ENCODE peak calls at places on chromosomes 13 and 19, in six cellular contexts. One of them, this sample, is unnamed.
A peak's percentile ranks its signal among the peaks of the same experiment; 100 is the strongest.

GRCh38 chr13:75800545-75800944 is 164.4 kb downstream of the LMO7 start:
- DNase-seq in cardiac muscle cell: peak; percentile 23
- DNase-seq in A549: peak; percentile 33
- DNase-seq in HCT116: peak; percentile 19
- DNase-seq in CD4-positive, alpha-beta T cell: no peak
- DNase-seq in PC-3: no peak
- DNase-seq in this sample: no peak

GRCh38 chr19:3389876-3390361 is 23.5 kb downstream of the NFIC start:
- DNase-seq in HCT116: no peak
- DNase-seq in cardiac muscle cell: peak; percentile 67
- DNase-seq in A549: no peak
- DNase-seq in CD4-positive, alpha-beta T cell: no peak
- DNase-seq in PC-3: no peak
- DNase-seq in this sample: no peak

GRCh38 chr19:30778961-30779690 is 406.9 kb downstream of the ZNF536 start:
- DNase-seq in cardiac muscle cell: no peak
- DNase-seq in HCT116: no peak
- DNase-seq in CD4-positive, alpha-beta T cell: no peak
- DNase-seq in A549: no peak
- DNase-seq in PC-3: no peak
- DNase-seq in this sample: no peak

GRCh38 chr13:60121288-60121687 is 42.4 kb downstream of the DIAPH3 start:
- DNase-seq in HCT116: no peak
- DNase-seq in CD4-positive, alpha-beta T cell: no peak
- DNase-seq in A549: no peak
- DNase-seq in PC-3: no peak
- DNase-seq in cardiac muscle cell: no peak
- DNase-seq in this sample: no peak

GRCh38 chr13:24617394-24618218 is 62.6 kb upstream of the ATP12A start:
- DNase-seq in PC-3: no peak
- DNase-seq in CD4-positive, alpha-beta T cell: no peak
- DNase-seq in A549: no peak
- DNase-seq in HCT116: no peak
- DNase-seq in cardiac muscle cell: no peak
- DNase-seq in this sample: no peak

GRCh38 chr19:13024958-13025653 is 29.8 kb downstream of the NFIX start:
- DNase-seq in A549: no peak
- DNase-seq in HCT116: no peak
- DNase-seq in PC-3: peak; percentile 66
- DNase-seq in CD4-positive, alpha-beta T cell: no peak
- DNase-seq in cardiac muscle cell: no peak
- DNase-seq in this sample: no peak

GRCh38 chr13:113469582-113469981 is 16.3 kb upstream of the ADPRHL1 start:
- DNase-seq in HCT116: no peak
- DNase-seq in CD4-positive, alpha-beta T cell: no peak
- DNase-seq in cardiac muscle cell: no peak
- DNase-seq in A549: no peak
- DNase-seq in PC-3: no peak
- DNase-seq in this sample: no peak

GRCh38 chr19:48090281-48090802 is 20.3 kb downstream of the PLA2G4C start:
- DNase-seq in HCT116: no peak
- DNase-seq in CD4-positive, alpha-beta T cell: no peak
- DNase-seq in cardiac muscle cell: no peak
- DNase-seq in A549: no peak
- DNase-seq in PC-3: no peak
- DNase-seq in this sample: no peak

GRCh38 chr19:19686580-19686979 is 17.9 kb downstream of the ZNF101 start:
- DNase-seq in CD4-positive, alpha-beta T cell: no peak
- DNase-seq in PC-3: no peak
- DNase-seq in HCT116: no peak
- DNase-seq in cardiac muscle cell: no peak
- DNase-seq in A549: no peak
- DNase-seq in this sample: no peak

GRCh38 chr19:33159149-33159548 is 27.2 kb downstream of the WDR88 start:
- DNase-seq in PC-3: no peak
- DNase-seq in cardiac muscle cell: no peak
- DNase-seq in HCT116: no peak
- DNase-seq in A549: no peak
- DNase-seq in CD4-positive, alpha-beta T cell: no peak
- DNase-seq in this sample: no peak

GRCh38 chr13:112911285-112911701 is 57.7 kb upstream of the MCF2L start:
- DNase-seq in PC-3: no peak
- DNase-seq in CD4-positive, alpha-beta T cell: no peak
- DNase-seq in HCT116: no peak
- DNase-seq in cardiac muscle cell: no peak
- DNase-seq in A549: no peak
- DNase-seq in this sample: no peak

GRCh38 chr19:17075860-17076538 is 422 bp downstream of the MYO9B start:
- DNase-seq in cardiac muscle cell: peak; percentile 36
- DNase-seq in PC-3: peak; percentile 18
- DNase-seq in A549: no peak
- DNase-seq in CD4-positive, alpha-beta T cell: peak; percentile 26
- DNase-seq in HCT116: no peak
- DNase-seq in this sample: no peak

GRCh38 chr19:3146677-3147100 is 10.9 kb downstream of the GNA15 start:
- DNase-seq in HCT116: no peak
- DNase-seq in cardiac muscle cell: no peak
- DNase-seq in A549: no peak
- DNase-seq in PC-3: peak; percentile 20
- DNase-seq in CD4-positive, alpha-beta T cell: peak; percentile 68
- DNase-seq in this sample: no peak

GRCh38 chr19:49499030-49499670 is 2.9 kb downstream of the RPS11 start:
- DNase-seq in A549: no peak
- DNase-seq in HCT116: no peak
- DNase-seq in cardiac muscle cell: no peak
- DNase-seq in PC-3: no peak
- DNase-seq in CD4-positive, alpha-beta T cell: no peak
- DNase-seq in this sample: no peak

GRCh38 chr19:13864513-13865242 is 12.3 kb upstream of the NANOS3 start:
- DNase-seq in HCT116: no peak
- DNase-seq in A549: no peak
- DNase-seq in CD4-positive, alpha-beta T cell: no peak
- DNase-seq in cardiac muscle cell: peak; percentile 36
- DNase-seq in PC-3: no peak
- DNase-seq in this sample: no peak

GRCh38 chr13:109974354-109974753 is 188.0 kb upstream of the IRS2 start:
- DNase-seq in cardiac muscle cell: no peak
- DNase-seq in CD4-positive, alpha-beta T cell: no peak
- DNase-seq in A549: no peak
- DNase-seq in HCT116: no peak
- DNase-seq in PC-3: no peak
- DNase-seq in this sample: no peak

GRCh38 chr13:77918391-77919261 is at the start of gene EDNRB:
- DNase-seq in cardiac muscle cell: peak; percentile 59
- DNase-seq in PC-3: no peak
- DNase-seq in CD4-positive, alpha-beta T cell: no peak
- DNase-seq in HCT116: no peak
- DNase-seq in A549: no peak
- DNase-seq in this sample: peak; percentile 22

GRCh38 chr13:113545455-113545930 is 39.1 kb upstream of the TFDP1 start:
- DNase-seq in CD4-positive, alpha-beta T cell: no peak
- DNase-seq in A549: no peak
- DNase-seq in HCT116: no peak
- DNase-seq in cardiac muscle cell: no peak
- DNase-seq in PC-3: no peak
- DNase-seq in this sample: peak; percentile 42

GRCh38 chr13:109385161-109385560 is 401.2 kb downstream of the IRS2 start:
- DNase-seq in CD4-positive, alpha-beta T cell: no peak
- DNase-seq in A549: no peak
- DNase-seq in cardiac muscle cell: no peak
- DNase-seq in HCT116: no peak
- DNase-seq in PC-3: no peak
- DNase-seq in this sample: no peak

GRCh38 chr19:1172353-1173159 is 1.5 kb downstream of the SBNO2 start:
- DNase-seq in PC-3: peak; percentile 58
- DNase-seq in HCT116: no peak
- DNase-seq in CD4-positive, alpha-beta T cell: no peak
- DNase-seq in cardiac muscle cell: no peak
- DNase-seq in A549: peak; percentile 54
- DNase-seq in this sample: peak; percentile 35

GRCh38 chr13:40252241-40252640 is 414.2 kb downstream of the FOXO1 start:
- DNase-seq in A549: no peak
- DNase-seq in HCT116: no peak
- DNase-seq in CD4-positive, alpha-beta T cell: no peak
- DNase-seq in cardiac muscle cell: no peak
- DNase-seq in PC-3: no peak
- DNase-seq in this sample: no peak
- H3K27ac ChIP-seq in A549: no peak overlapping the region
- H3K27ac ChIP-seq in HCT116: no peak overlapping the region
- H3K27ac ChIP-seq in CD4-positive, alpha-beta T cell: no peak overlapping the region
- H3K27ac ChIP-seq in cardiac muscle cell: no peak overlapping the region
- H3K27ac ChIP-seq in PC-3: no peak overlapping the region
- H3K27ac ChIP-seq in this sample: no peak overlapping the region

DNA sequence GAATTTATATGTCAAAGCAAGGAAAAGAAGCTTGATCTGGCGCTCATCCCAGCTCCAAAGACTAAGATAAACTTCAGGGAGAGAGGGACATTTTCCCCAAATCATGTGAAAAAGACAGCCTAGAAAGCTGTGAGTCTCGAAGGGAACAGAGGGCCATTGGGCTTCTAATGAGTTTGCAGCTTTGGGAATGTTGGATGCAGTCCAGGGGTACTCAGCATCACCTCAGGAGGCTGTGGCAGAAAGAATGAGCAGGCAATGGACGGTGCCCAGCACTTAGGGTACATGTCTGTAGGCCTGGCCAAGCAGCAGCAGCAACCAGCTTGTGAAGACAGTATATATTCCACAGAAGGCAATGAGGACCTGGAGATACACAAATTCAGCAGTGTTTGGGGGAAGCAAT is 25.7 kb upstream of the WASF3 start:
- DNase-seq in HCT116: no peak
- DNase-seq in A549: no peak
- DNase-seq in PC-3: no peak
- DNase-seq in CD4-positive, alpha-beta T cell: no peak
- DNase-seq in cardiac muscle cell: no peak
- DNase-seq in this sample: no peak
- TF ChIP-seq CTCF in HCT116: no peak
- TF ChIP-seq CTCF in A549: no peak
- TF ChIP-seq CTCF in PC-3: no peak
- TF ChIP-seq CTCF in CD4-positive, alpha-beta T cell: no peak
- TF ChIP-seq CTCF in cardiac muscle cell: no peak
- TF ChIP-seq CTCF in this sample: no peak

GRCh38 chr19:5949792-5950305 is 28.1 kb downstream of the RANBP3 start:
- DNase-seq in cardiac muscle cell: no peak
- DNase-seq in A549: no peak
- DNase-seq in PC-3: no peak
- DNase-seq in CD4-positive, alpha-beta T cell: peak; percentile 34
- DNase-seq in HCT116: no peak
- DNase-seq in this sample: no peak
- H3K27ac ChIP-seq in cardiac muscle cell: no peak overlapping the region
- H3K27ac ChIP-seq in A549: no peak overlapping the region
- H3K27ac ChIP-seq in PC-3: no peak overlapping the region
- H3K27ac ChIP-seq in CD4-positive, alpha-beta T cell: peak overlapping the region; percentile 76
- H3K27ac ChIP-seq in HCT116: no peak overlapping the region
- H3K27ac ChIP-seq in this sample: no peak overlapping the region

GRCh38 chr19:5137571-5138124 is 168.7 kb downstream of the KDM4B start:
- DNase-seq in PC-3: no peak
- DNase-seq in A549: no peak
- DNase-seq in CD4-positive, alpha-beta T cell: no peak
- DNase-seq in cardiac muscle cell: peak; percentile 58
- DNase-seq in HCT116: no peak
- DNase-seq in this sample: no peak
- TF ChIP-seq CTCF in PC-3: peak; percentile 63
- TF ChIP-seq CTCF in A549: no peak
- TF ChIP-seq CTCF in CD4-positive, alpha-beta T cell: no peak
- TF ChIP-seq CTCF in cardiac muscle cell: peak; percentile 24
- TF ChIP-seq CTCF in HCT116: peak; percentile 65
- TF ChIP-seq CTCF in this sample: peak; percentile 35

DNA sequence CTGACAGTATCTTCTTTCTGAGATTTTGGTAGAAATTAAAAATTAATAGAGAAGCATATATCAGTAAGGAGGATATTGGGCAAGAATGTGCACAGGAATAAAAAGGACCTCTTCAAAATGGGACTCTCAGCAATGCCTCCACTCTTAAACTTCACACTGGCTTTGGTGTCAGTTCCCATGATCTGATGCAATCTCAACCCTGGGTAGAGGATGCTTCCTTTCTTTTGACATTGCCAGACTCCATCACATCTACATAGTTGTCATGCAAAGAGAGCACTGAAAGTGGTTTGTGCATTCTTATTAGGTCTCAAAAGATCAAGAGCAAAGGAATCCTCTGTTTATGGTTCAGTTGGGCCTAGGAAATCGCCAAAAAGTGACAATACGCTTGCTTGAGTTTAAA is 26.3 kb downstream of the STARD13 start:
- DNase-seq in CD4-positive, alpha-beta T cell: no peak
- DNase-seq in A549: no peak
- DNase-seq in HCT116: no peak
- DNase-seq in PC-3: no peak
- DNase-seq in cardiac muscle cell: no peak
- DNase-seq in this sample: no peak
- H3K27ac ChIP-seq in CD4-positive, alpha-beta T cell: no peak overlapping the region
- H3K27ac ChIP-seq in A549: peak overlapping the region; percentile 24
- H3K27ac ChIP-seq in HCT116: no peak overlapping the region
- H3K27ac ChIP-seq in PC-3: no peak overlapping the region
- H3K27ac ChIP-seq in cardiac muscle cell: no peak overlapping the region
- H3K27ac ChIP-seq in this sample: no peak overlapping the region

GRCh38 chr19:29673451-29674371 is 8.4 kb downstream of the PLEKHF1 start:
- DNase-seq in HCT116: no peak
- DNase-seq in CD4-positive, alpha-beta T cell: no peak
- DNase-seq in A549: no peak
- DNase-seq in cardiac muscle cell: no peak
- DNase-seq in PC-3: no peak
- DNase-seq in this sample: no peak
- TF ChIP-seq CTCF in HCT116: no peak
- TF ChIP-seq CTCF in CD4-positive, alpha-beta T cell: no peak
- TF ChIP-seq CTCF in A549: no peak
- TF ChIP-seq CTCF in cardiac muscle cell: no peak
- TF ChIP-seq CTCF in PC-3: no peak
- TF ChIP-seq CTCF in this sample: no peak

GRCh38 chr19:18289471-18290066 is 8.1 kb upstream of the JUND start:
- DNase-seq in HCT116: no peak
- DNase-seq in A549: no peak
- DNase-seq in PC-3: no peak
- DNase-seq in CD4-positive, alpha-beta T cell: no peak
- DNase-seq in cardiac muscle cell: no peak
- DNase-seq in this sample: no peak
- H3K27ac ChIP-seq in HCT116: peak overlapping the region; percentile 20
- H3K27ac ChIP-seq in A549: peak overlapping the region; percentile 99
- H3K27ac ChIP-seq in PC-3: no peak overlapping the region
- H3K27ac ChIP-seq in CD4-positive, alpha-beta T cell: peak overlapping the region; percentile 96
- H3K27ac ChIP-seq in cardiac muscle cell: peak overlapping the region; percentile 33
- H3K27ac ChIP-seq in this sample: no peak overlapping the region

DNA sequence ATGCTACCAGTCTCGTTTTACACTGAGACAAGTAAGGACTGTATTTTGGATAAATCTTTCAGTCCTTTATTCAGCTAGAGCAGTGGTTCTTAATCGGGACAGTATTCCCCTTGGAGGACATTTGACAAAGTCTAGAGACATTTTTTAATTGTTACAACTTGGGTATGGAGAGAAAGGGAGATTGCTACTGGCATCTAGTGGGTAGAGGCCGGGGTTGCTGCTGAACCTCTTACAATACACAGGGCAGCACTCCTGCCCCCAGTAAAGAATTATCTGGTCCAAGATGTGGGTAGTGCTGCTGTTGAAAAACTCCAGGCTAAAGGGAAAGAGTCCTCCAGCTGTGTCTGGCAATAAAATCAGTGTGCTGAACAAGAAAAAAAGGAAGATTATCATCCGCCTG is 334.8 kb downstream of the SLC7A1 start:
- DNase-seq in HCT116: no peak
- DNase-seq in A549: no peak
- DNase-seq in cardiac muscle cell: peak; percentile 21
- DNase-seq in PC-3: no peak
- DNase-seq in CD4-positive, alpha-beta T cell: no peak
- DNase-seq in this sample: no peak
- TF ChIP-seq CTCF in HCT116: peak; percentile 13
- TF ChIP-seq CTCF in A549: no peak
- TF ChIP-seq CTCF in cardiac muscle cell: no peak
- TF ChIP-seq CTCF in PC-3: no peak
- TF ChIP-seq CTCF in CD4-positive, alpha-beta T cell: no peak
- TF ChIP-seq CTCF in this sample: no peak

This sample was measured in foreskin keratinocyte.